ENCODE peak calls at places on chromosome 9, in ten cellular contexts. Q is IMR-90; T is HT1080; L is posterior cingulate gyrus; Y is fibroblast of lung; C is NCI-H1694 treated with DMSO at 0.1 percent for 48 hours; W is NCI-H1417; S is HEK293T; U is activated naive CD8-positive, alpha-beta T cell treated with anti-CD3 and anti-CD28 coated beads, Interleukin-2, amount 50 U/mL, for 24 hours; R is HT-29. V is an unnamed sample.

GRCh38 chr9:137740311-137740710 is 121.5 kb downstream of the EHMT1 start:
- DNase-seq in Q (peak; percentile 78), T (no peak), L (no peak), Y (peak; percentile 76), C (no peak), W (peak; percentile 77), S (peak; percentile 71), U (no peak), R (no peak), V (no peak)

GRCh38 chr9:119675951-119676350 is 306.7 kb upstream of the BRINP1 start:
- DNase-seq in Q (no peak), T (no peak), L (no peak), Y (no peak), C (no peak), W (peak; percentile 82), S (no peak), U (no peak), R (no peak), V (no peak)

GRCh38 chr9:90287567-90288274 is 354.9 kb downstream of the DIRAS2 start:
- DNase-seq in Q (no peak), T (peak; percentile 17), L (no peak), Y (no peak), C (no peak), W (no peak), S (no peak), U (no peak), R (no peak), V (no peak)

GRCh38 chr9:112863214-112863613 is 27.5 kb downstream of the SLC46A2 start:
- DNase-seq in Q (peak; percentile 57), T (no peak), L (no peak), Y (peak; percentile 73), C (no peak), W (no peak), S (no peak), U (no peak), R (no peak), V (no peak)

GRCh38 chr9:135146766-135147472 is 59.5 kb downstream of the OLFM1 start:
- DNase-seq in Q (no peak), T (no peak), L (peak; percentile 97), Y (no peak), C (peak; percentile 62), W (no peak), S (no peak), U (no peak), R (no peak), V (no peak)

GRCh38 chr9:113516840-113517577 is 53.5 kb downstream of the RGS3 start:
- DNase-seq in Q (peak; percentile 39), T (peak; percentile 73), L (peak; percentile 60), Y (no peak), C (no peak), W (no peak), S (no peak), U (peak; percentile 79), R (no peak), V (no peak)

GRCh38 chr9:137189297-137190295 is 1.1 kb downstream of the SSNA1 start:
- DNase-seq in Q (no peak), T (no peak), L (no peak), Y (no peak), C (no peak), W (no peak), S (no peak), U (no peak), R (no peak), V (no peak)

GRCh38 chr9:5073701-5074100 is 88.6 kb downstream of the JAK2 start:
- DNase-seq in Q (no peak), T (no peak), L (no peak), Y (no peak), C (peak; percentile 5), W (no peak), S (no peak), U (no peak), R (no peak), V (no peak)

GRCh38 chr9:71920456-71921189 is 9.2 kb downstream of the C9orf85 start:
- DNase-seq in Q (no peak), T (no peak), L (no peak), Y (no peak), C (no peak), W (no peak), S (no peak), U (no peak), R (no peak), V (no peak)

GRCh38 chr9:129597355-129598088 is 23.4 kb downstream of the C9orf50 start:
- DNase-seq in Q (peak; percentile 65), T (no peak), L (no peak), Y (peak; percentile 81), C (no peak), W (no peak), S (no peak), U (peak; percentile 44), R (peak; percentile 94), V (no peak)

GRCh38 chr9:3337515-3337914 is 188.3 kb downstream of the RFX3 start:
- DNase-seq in Q (peak; percentile 79), T (peak; percentile 74), L (no peak), Y (peak; percentile 71), C (no peak), W (no peak), S (no peak), U (peak; percentile 16), R (no peak), V (no peak)

GRCh38 chr9:124491049-124491975 is 15.9 kb downstream of the NR5A1 start:
- DNase-seq in Q (no peak), T (no peak), L (no peak), Y (no peak), C (no peak), W (no peak), S (no peak), U (no peak), R (no peak), V (no peak)

GRCh38 chr9:113675475-113675941 is 200.6 kb upstream of the ZNF618 start:
- DNase-seq in Q (peak; percentile 100), T (peak; percentile 100), L (no peak), Y (peak; percentile 95), C (no peak), W (no peak), S (no peak), U (no peak), R (no peak), V (no peak)

GRCh38 chr9:37953775-37954437 is 50.0 kb upstream of the SLC25A51 start:
- DNase-seq in Q (peak; percentile 100), T (peak; percentile 99), L (peak; percentile 59), Y (peak; percentile 97), C (no peak), W (no peak), S (no peak), U (peak; percentile 43), R (no peak), V (no peak)

GRCh38 chr9:98285446-98285845 is 30.0 kb upstream of the TBC1D2 start:
- DNase-seq in Q (no peak), T (no peak), L (peak; percentile 66), Y (no peak), C (no peak), W (no peak), S (no peak), U (no peak), R (no peak), V (no peak)

GRCh38 chr9:31388660-31389059 is 995.8 kb upstream of the ACO1 start:
- DNase-seq in Q (no peak), T (no peak), L (no peak), Y (no peak), C (no peak), W (no peak), S (no peak), U (no peak), R (no peak), V (no peak)

GRCh38 chr9:105127863-105128220 is 116.6 kb upstream of the SLC44A1 start:
- DNase-seq in Q (peak; percentile 25), T (peak; percentile 88), L (no peak), Y (no peak), C (no peak), W (no peak), S (no peak), U (peak; percentile 8), R (peak; percentile 12), V (no peak)

GRCh38 chr9:136138566-136138965 is 19.9 kb upstream of the TMEM250 start:
- DNase-seq in Q (no peak), T (no peak), L (no peak), Y (peak; percentile 4), C (no peak), W (no peak), S (peak; percentile 67), U (peak; percentile 68), R (peak; percentile 82), V (peak; percentile 92)

GRCh38 chr9:131669234-131670172 is 70.4 kb downstream of the RAPGEF1 start:
- DNase-seq in Q (no peak), T (no peak), L (no peak), Y (no peak), C (no peak), W (no peak), S (no peak), U (peak; percentile 29), R (no peak), V (no peak)

GRCh38 chr9:137396227-137396626 is 26.7 kb downstream of the EXD3 start:
- DNase-seq in Q (peak; percentile 96), T (no peak), L (no peak), Y (peak; percentile 83), C (no peak), W (no peak), S (no peak), U (no peak), R (no peak), V (no peak)

GRCh38 chr9:21994526-21994995 is at the start of gene CDKN2B-AS1:
- DNase-seq in Q (peak; percentile 76), T (no peak), L (peak; percentile 76), Y (peak; percentile 58), C (peak; percentile 86), W (no peak), S (peak; percentile 68), U (peak; percentile 50), R (peak; percentile 88), V (no peak)

GRCh38 chr9:127388037-127388855 is 8.7 kb upstream of the SLC2A8 start:
- DNase-seq in Q (peak; percentile 98), T (peak; percentile 98), L (no peak), Y (peak; percentile 97), C (no peak), W (no peak), S (peak; percentile 83), U (peak; percentile 81), R (peak; percentile 81), V (no peak)

GRCh38 chr9:107983191-107983603 is 493.6 kb upstream of the KLF4 start:
- DNase-seq in Q (peak; percentile 56), T (peak; percentile 4), L (no peak), Y (peak; percentile 72), C (no peak), W (no peak), S (no peak), U (no peak), R (peak; percentile 13), V (no peak)

GRCh38 chr9:78025186-78025585 is 6.4 kb downstream of the GNAQ start:
- DNase-seq in Q (no peak), T (no peak), L (no peak), Y (no peak), C (no peak), W (no peak), S (no peak), U (no peak), R (no peak), V (no peak)

GRCh38 chr9:3497406-3497805 is 28.4 kb downstream of the RFX3 start:
- DNase-seq in Q (peak; percentile 73), T (peak; percentile 26), L (no peak), Y (no peak), C (no peak), W (no peak), S (no peak), U (no peak), R (no peak), V (no peak)

GRCh38 chr9:34253460-34253837 is 74.6 kb downstream of the UBAP1 start:
- DNase-seq in Q (peak; percentile 70), T (peak; percentile 55), L (no peak), Y (peak; percentile 70), C (peak; percentile 1), W (no peak), S (no peak), U (no peak), R (no peak), V (no peak)

GRCh38 chr9:91558879-91559278 is 135.2 kb upstream of the NFIL3 start:
- DNase-seq in Q (no peak), T (no peak), L (no peak), Y (peak; percentile 39), C (no peak), W (no peak), S (no peak), U (no peak), R (no peak), V (no peak)

GRCh38 chr9:128323192-128323730 is 622 bp downstream of the COQ4 start:
- DNase-seq in Q (peak; percentile 63), T (no peak), L (no peak), Y (peak; percentile 63), C (no peak), W (no peak), S (no peak), U (no peak), R (no peak), V (no peak)

V was measured in D721Med.